ENCODE peak calls at places on chromosomes 16 and 17, in eight cellular contexts. B is type B pancreatic cell; I is lower lobe of right lung; J is MG63; W is lower leg skin; Q is stimulated activated CD4-positive, alpha-beta T cell treated with anti-CD3 and anti-CD28 coated beads, TNF-alpha, amount 100 ng/mL, for 1 hour; U is amygdala; Z is GM04503. R is an unnamed sample.

GRCh38 chr17:6686026-6686425 is 27.1 kb downstream of the SLC13A5 start:
- DNase-seq in Z (no peak), Q (no peak), J (no peak), U (no peak), I (no peak), W (no peak), B (no peak), R (no peak)

GRCh38 chr17:10046259-10046658 is 141.2 kb upstream of the RCVRN start:
- DNase-seq in Z (no peak), Q (no peak), B (no peak), I (no peak), U (no peak), W (no peak), J (no peak), R (no peak)

GRCh38 chr17:28738680-28739384 is 5.0 kb upstream of the TRAF4 start:
- DNase-seq in U (no peak), Q (no peak), I (peak), J (no peak), W (no peak), B (no peak), Z (no peak), R (no peak)

GRCh38 chr16:68367034-68367433 is 56.2 kb downstream of the PRMT7 start:
- DNase-seq in U (no peak), I (no peak), Z (no peak), Q (no peak), B (no peak), W (no peak), J (no peak), R (peak)

GRCh38 chr16:15493416-15494181 is 59.2 kb downstream of the BMERB1 start:
- DNase-seq in I (no peak), Z (peak), B (no peak), Q (no peak), J (peak), U (no peak), W (no peak), R (no peak)

GRCh38 chr16:57471852-57472664 is 9.6 kb downstream of the POLR2C start:
- DNase-seq in I (no peak), Q (no peak), U (no peak), J (no peak), Z (no peak), B (no peak), W (no peak), R (peak)

GRCh38 chr16:68644303-68644702 is 807 bp upstream of the CDH3 start:
- DNase-seq in W (no peak), Q (no peak), U (no peak), I (no peak), B (no peak), Z (no peak), J (no peak), R (peak)

GRCh38 chr17:42285346-42286050 is 2.8 kb upstream of the STAT5A start:
- DNase-seq in I (no peak), J (no peak), Z (no peak), B (peak), Q (no peak), U (no peak), W (no peak), R (no peak)

GRCh38 chr17:17757391-17757791 is 76.1 kb downstream of the RAI1 start:
- DNase-seq in Q (no peak), I (no peak), Z (no peak), U (no peak), J (no peak), W (no peak), B (no peak), R (no peak)

GRCh38 chr17:819251-819650 is 37.1 kb downstream of the MRM3 start:
- DNase-seq in J (no peak), Z (no peak), I (no peak), U (no peak), B (no peak), W (no peak), Q (no peak), R (no peak)

GRCh38 chr17:67221062-67221998 is 23.7 kb downstream of the HELZ start:
- DNase-seq in Q (no peak), U (no peak), Z (no peak), W (peak), I (no peak), J (peak), B (no peak), R (peak)

GRCh38 chr16:88452485-88453216 is 429 bp upstream of the ZFPM1 start:
- DNase-seq in I (peak), U (peak), J (peak), Q (peak), Z (peak), W (peak), B (peak), R (peak)

GRCh38 chr17:63445571-63446217 is 412 bp downstream of the CYB561 start:
- DNase-seq in B (no peak), Z (no peak), Q (peak), U (no peak), I (peak), J (peak), W (no peak), R (peak)

R was measured in hepatocyte.